ENCODE peak calls at places on chromosomes 5 and 9, in nine cellular contexts. W is HFF-Myc, V is esophagus squamous epithelium, D is A549, F is AG04449, G is GM06990, T is skeletal muscle cell, P is foreskin fibroblast, K is GM23248. R is an unnamed sample.

GRCh38 chr5:14252793-14253192 is 109.7 kb downstream of the TRIO start:
- DNase-seq in W (no peak), V (no peak), D (no peak), F (no peak), G (no peak), T (no peak), P (no peak), K (no peak), R (no peak)

GRCh38 chr5:89083791-89084190 is 200.8 kb upstream of the MEF2C start:
- DNase-seq in W (peak), V (no peak), D (no peak), F (peak), G (no peak), T (peak), P (peak), K (peak), R (no peak)

GRCh38 chr5:27830551-27830950 is 792.2 kb upstream of the CDH9 start:
- DNase-seq in W (no peak), V (no peak), D (no peak), F (no peak), G (no peak), T (peak), P (no peak), K (peak), R (no peak)

GRCh38 chr5:169430676-169431075 is 129.7 kb upstream of the SLIT3 start:
- DNase-seq in W (no peak), V (no peak), D (no peak), F (no peak), G (no peak), T (no peak), P (peak), K (peak), R (no peak)

GRCh38 chr9:326667-327066 is 112.0 kb downstream of the DOCK8 start:
- DNase-seq in W (no peak), V (no peak), D (no peak), F (no peak), G (no peak), T (no peak), P (no peak), K (no peak), R (no peak)

GRCh38 chr5:76363385-76364261 is 39.5 kb upstream of the IQGAP2 start:
- DNase-seq in W (no peak), V (no peak), D (no peak), F (no peak), G (no peak), T (no peak), P (no peak), K (no peak), R (peak)

GRCh38 chr9:97808972-97809371 is 44.1 kb upstream of the FOXE1 start:
- DNase-seq in W (no peak), V (no peak), D (no peak), F (no peak), G (no peak), T (no peak), P (no peak), K (no peak), R (no peak)

GRCh38 chr5:143554194-143554717 is 150.8 kb upstream of the NR3C1 start:
- DNase-seq in W (peak), V (no peak), D (peak), F (peak), G (no peak), T (peak), P (peak), K (peak), R (no peak)

GRCh38 chr5:34474573-34475021 is 181.5 kb upstream of the RAI14 start:
- DNase-seq in W (no peak), V (no peak), D (peak), F (no peak), G (no peak), T (no peak), P (peak), K (peak), R (peak)

GRCh38 chr5:80963521-80963895 is 3.3 kb downstream of the RASGRF2 start:
- DNase-seq in W (no peak), V (no peak), D (no peak), F (no peak), G (no peak), T (no peak), P (no peak), K (no peak), R (peak)

GRCh38 chr9:125268394-125269013 is 6.9 kb downstream of the GAPVD1 start:
- DNase-seq in W (no peak), V (no peak), D (no peak), F (no peak), G (no peak), T (no peak), P (no peak), K (no peak), R (no peak)

GRCh38 chr9:120191141-120191540 is 388.8 kb downstream of the CDK5RAP2 start:
- DNase-seq in W (no peak), V (no peak), D (no peak), F (no peak), G (no peak), T (no peak), P (no peak), K (no peak), R (no peak)

GRCh38 chr9:38250279-38251035 is 142.0 kb upstream of the ALDH1B1 start:
- DNase-seq in W (no peak), V (no peak), D (no peak), F (no peak), G (no peak), T (no peak), P (no peak), K (no peak), R (no peak)

GRCh38 chr9:31359071-31359470 is 1025.4 kb upstream of the ACO1 start:
- DNase-seq in W (no peak), V (no peak), D (no peak), F (no peak), G (no peak), T (no peak), P (no peak), K (no peak), R (no peak)

GRCh38 chr5:51208291-51208690 is 175.0 kb upstream of the ISL1 start:
- DNase-seq in W (no peak), V (no peak), D (no peak), F (no peak), G (no peak), T (no peak), P (no peak), K (no peak), R (no peak)

GRCh38 chr5:136033244-136033643 is 4.5 kb downstream of the TGFBI start:
- DNase-seq in W (no peak), V (no peak), D (no peak), F (no peak), G (no peak), T (no peak), P (no peak), K (no peak), R (no peak)

GRCh38 chr9:22100626-22101025 is 91.5 kb upstream of the CDKN2B start:
- DNase-seq in W (no peak), V (no peak), D (no peak), F (no peak), G (no peak), T (no peak), P (no peak), K (no peak), R (no peak)

GRCh38 chr5:178249191-178249989 is 16.8 kb upstream of the PHYKPL start:
- DNase-seq in W (no peak), V (no peak), D (no peak), F (peak), G (no peak), T (peak), P (peak), K (peak), R (no peak)

GRCh38 chr5:174827521-174827920 is 103.1 kb downstream of the MSX2 start:
- DNase-seq in W (no peak), V (no peak), D (no peak), F (peak), G (no peak), T (no peak), P (peak), K (peak), R (no peak)

GRCh38 chr5:6728011-6728794 is 15.0 kb downstream of the TENT4A start:
- DNase-seq in W (no peak), V (no peak), D (no peak), F (no peak), G (peak), T (no peak), P (no peak), K (no peak), R (no peak)

GRCh38 chr5:38257236-38258036 is 923 bp upstream of the EGFLAM start:
- DNase-seq in W (no peak), V (no peak), D (no peak), F (no peak), G (no peak), T (no peak), P (no peak), K (no peak), R (no peak)

GRCh38 chr5:147466581-147466980 is 43.3 kb downstream of the DPYSL3 start:
- DNase-seq in W (no peak), V (no peak), D (no peak), F (no peak), G (no peak), T (no peak), P (no peak), K (no peak), R (no peak)

GRCh38 chr9:137436761-137437600 is 4.2 kb downstream of the ENTPD8 start:
- DNase-seq in W (no peak), V (no peak), D (no peak), F (no peak), G (no peak), T (no peak), P (no peak), K (no peak), R (no peak)

GRCh38 chr9:112180387-112180881 is 5.3 kb upstream of the SUSD1 start:
- DNase-seq in W (no peak), V (no peak), D (no peak), F (no peak), G (no peak), T (no peak), P (no peak), K (peak), R (no peak)

GRCh38 chr5:73997936-73998335 is 371.9 kb downstream of the ARHGEF28 start:
- DNase-seq in W (no peak), V (no peak), D (no peak), F (no peak), G (no peak), T (no peak), P (no peak), K (peak), R (no peak)

GRCh38 chr9:132459661-132460060 is 49.6 kb downstream of the CFAP77 start:
- DNase-seq in W (no peak), V (no peak), D (no peak), F (no peak), G (no peak), T (no peak), P (no peak), K (no peak), R (no peak)

GRCh38 chr9:136345281-136346156 is 18.0 kb downstream of the DNLZ start:
- DNase-seq in W (no peak), V (no peak), D (peak), F (no peak), G (no peak), T (no peak), P (peak), K (peak), R (peak)

GRCh38 chr9:129276486-129277260 is 98.6 kb upstream of the IER5L start:
- DNase-seq in W (no peak), V (no peak), D (no peak), F (no peak), G (no peak), T (no peak), P (no peak), K (no peak), R (no peak)

GRCh38 chr5:96584712-96585111 is 77.5 kb upstream of the CAST start:
- DNase-seq in W (no peak), V (no peak), D (no peak), F (no peak), G (no peak), T (no peak), P (no peak), K (no peak), R (no peak)

DNA sequence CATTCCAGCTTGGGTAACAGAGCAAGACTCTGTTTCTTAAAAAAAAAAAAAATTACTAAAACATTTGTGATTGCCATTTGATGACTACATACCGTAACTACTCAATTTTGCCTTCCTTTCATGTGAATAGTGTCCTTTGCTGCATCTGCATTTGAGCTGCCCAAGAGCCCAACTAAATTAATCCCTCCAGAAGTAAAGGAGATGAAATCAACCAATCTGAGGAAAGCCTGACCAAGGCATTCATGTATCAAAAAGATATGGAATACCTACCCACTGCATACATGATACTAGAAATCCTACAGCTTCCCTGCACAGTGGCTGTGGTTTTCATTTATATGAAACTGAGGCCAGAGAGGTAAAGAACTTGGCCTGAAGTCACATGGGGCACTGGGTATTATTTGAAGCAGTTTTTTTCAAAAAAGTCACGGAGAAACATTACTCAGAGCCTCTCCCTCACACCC is 177.5 kb downstream of the AOPEP start:
- DNase-seq in W (no peak), V (no peak), D (no peak), F (peak), G (no peak), T (no peak), P (peak), K (peak), R (no peak)
- H3K4me3 ChIP-seq in W (no peak), V (no peak), D (no peak), F (no peak), G (no peak), T (no peak), P (no peak), K (peak), R (no peak)

GRCh38 chr5:63959177-63959982 is 2.9 kb downstream of the HTR1A start:
- DNase-seq in W (no peak), V (no peak), D (no peak), F (no peak), G (no peak), T (no peak), P (no peak), K (no peak), R (no peak)
- H3K4me3 ChIP-seq in W (no peak), V (no peak), D (no peak), F (no peak), G (no peak), T (no peak), P (no peak), K (no peak), R (no peak)

GRCh38 chr5:173823274-173823644 is 64.9 kb upstream of the CPEB4 start:
- DNase-seq in W (no peak), V (no peak), D (no peak), F (no peak), G (no peak), T (no peak), P (no peak), K (no peak), R (no peak)

GRCh38 chr5:173816728-173817127 is 71.4 kb upstream of the CPEB4 start:
- DNase-seq in W (no peak), V (no peak), D (no peak), F (no peak), G (no peak), T (no peak), P (no peak), K (no peak), R (no peak)

GRCh38 chr5:173815571-173815970 is 72.6 kb upstream of the CPEB4 start:
- DNase-seq in W (no peak), V (no peak), D (no peak), F (no peak), G (no peak), T (no peak), P (no peak), K (no peak), R (no peak)

GRCh38 chr5:173817561-173817960 is 70.6 kb upstream of the CPEB4 start:
- DNase-seq in W (no peak), V (no peak), D (no peak), F (no peak), G (no peak), T (no peak), P (no peak), K (no peak), R (no peak)

GRCh38 chr5:173819521-173819920 is 68.6 kb upstream of the CPEB4 start:
- DNase-seq in W (no peak), V (no peak), D (no peak), F (no peak), G (no peak), T (no peak), P (no peak), K (no peak), R (no peak)
- H3K4me3 ChIP-seq in W (no peak), V (no peak), D (no peak), F (no peak), G (no peak), T (no peak), P (no peak), K (no peak), R (no peak)

DNA sequence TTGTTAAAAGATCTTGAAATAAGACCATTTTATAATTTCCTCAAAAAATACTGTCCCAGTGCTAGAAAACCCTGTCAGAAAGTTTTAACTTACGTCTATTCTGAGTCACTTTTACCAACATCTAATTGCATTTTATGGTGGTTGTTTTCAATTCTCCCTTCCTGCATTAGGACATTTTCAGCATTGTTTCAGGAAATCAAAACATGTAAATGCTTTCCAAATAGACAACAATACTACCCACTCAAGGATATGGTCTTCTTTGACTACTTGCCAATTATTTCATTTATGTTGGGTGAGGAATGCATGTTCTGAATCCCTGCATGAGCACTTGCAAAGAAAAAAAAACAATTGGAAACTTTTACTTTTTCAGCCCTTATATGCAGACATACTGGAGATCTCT is 284.6 kb upstream of the PDE4D start:
- DNase-seq in W (no peak), V (no peak), D (no peak), F (no peak), G (no peak), T (no peak), P (peak), K (no peak), R (no peak)
- H3K4me3 ChIP-seq in W (no peak), V (no peak), D (no peak), F (no peak), G (no peak), T (no peak), P (no peak), K (no peak), R (no peak)

GRCh38 chr9:33175633-33176325 is 8.6 kb upstream of the B4GALT1 start:
- DNase-seq in W (no peak), V (no peak), D (no peak), F (no peak), G (no peak), T (no peak), P (no peak), K (no peak), R (no peak)

GRCh38 chr9:33170464-33171156 is 3.5 kb upstream of the B4GALT1 start:
- DNase-seq in W (no peak), V (no peak), D (no peak), F (no peak), G (no peak), T (no peak), P (peak), K (peak), R (no peak)

GRCh38 chr9:33172735-33173238 is 5.7 kb upstream of the B4GALT1 start:
- DNase-seq in W (no peak), V (no peak), D (no peak), F (no peak), G (no peak), T (no peak), P (no peak), K (no peak), R (no peak)

GRCh38 chr9:33168941-33169544 is 1.9 kb upstream of the B4GALT1 start:
- DNase-seq in W (no peak), V (no peak), D (no peak), F (no peak), G (no peak), T (no peak), P (no peak), K (no peak), R (no peak)

GRCh38 chr9:33172256-33172678 is 5.1 kb upstream of the B4GALT1 start:
- DNase-seq in W (no peak), V (no peak), D (no peak), F (no peak), G (no peak), T (no peak), P (no peak), K (peak), R (no peak)
- H3K4me3 ChIP-seq in W (no peak), V (no peak), D (no peak), F (no peak), G (no peak), T (no peak), P (no peak), K (no peak), R (no peak)

GRCh38 chr5:176609724-176610429 is at the start of gene GPRIN1:
- DNase-seq in W (no peak), V (no peak), D (peak), F (no peak), G (peak), T (no peak), P (peak), K (peak), R (peak)

GRCh38 chr5:176608142-176608705 is 1.7 kb downstream of the GPRIN1 start:
- DNase-seq in W (no peak), V (no peak), D (no peak), F (no peak), G (no peak), T (no peak), P (no peak), K (no peak), R (no peak)

GRCh38 chr5:176606032-176606431 is 3.9 kb downstream of the GPRIN1 start:
- DNase-seq in W (no peak), V (no peak), D (no peak), F (no peak), G (no peak), T (no peak), P (no peak), K (no peak), R (no peak)

GRCh38 chr5:176608937-176609723 is 826 bp downstream of the GPRIN1 start:
- DNase-seq in W (no peak), V (no peak), D (no peak), F (no peak), G (peak), T (no peak), P (peak), K (peak), R (no peak)

GRCh38 chr5:176606875-176607274 is 3.1 kb downstream of the GPRIN1 start:
- DNase-seq in W (no peak), V (no peak), D (no peak), F (no peak), G (no peak), T (no peak), P (no peak), K (no peak), R (no peak)
- H3K4me3 ChIP-seq in W (no peak), V (no peak), D (no peak), F (no peak), G (no peak), T (no peak), P (no peak), K (no peak), R (no peak)

GRCh38 chr9:100580255-100580654 is 2.4 kb downstream of the CAVIN4 start:
- DNase-seq in W (no peak), V (no peak), D (no peak), F (no peak), G (no peak), T (no peak), P (no peak), K (no peak), R (no peak)
- H3K4me3 ChIP-seq in W (no peak), V (no peak), D (no peak), F (no peak), G (no peak), T (peak), P (no peak), K (no peak), R (no peak)

R was measured in HAP-1.